ENCODE peak calls at places on chromosome 21, in nine cellular contexts. One of them, this sample, is unnamed. For H3K4me1, the result is how much of the 10 kb centered on the place peaks cover.

GRCh38 chr21:34935452-34935851 is 113.7 kb downstream of the RUNX1 start:
- DNase-seq in GM23338: no peak
- DNase-seq in colonic mucosa: no peak
- DNase-seq in fibroblast of lung: no peak
- DNase-seq in endodermal cell: no peak
- DNase-seq in heart right ventricle: no peak
- DNase-seq in transverse colon: no peak
- DNase-seq in right lobe of liver: no peak
- DNase-seq in uterus: no peak
- DNase-seq in this sample: no peak

GRCh38 chr21:17550671-17551308 is 37.9 kb downstream of the CXADR start:
- DNase-seq in GM23338: no peak
- DNase-seq in fibroblast of lung: peak
- DNase-seq in endodermal cell: no peak
- DNase-seq in colonic mucosa: no peak
- DNase-seq in right lobe of liver: no peak
- DNase-seq in heart right ventricle: no peak
- DNase-seq in transverse colon: no peak
- DNase-seq in uterus: no peak
- DNase-seq in this sample: no peak

GRCh38 chr21:37712204-37712934 is 203.9 kb downstream of the KCNJ6 start:
- DNase-seq in right lobe of liver: peak
- DNase-seq in GM23338: peak
- DNase-seq in endodermal cell: peak
- DNase-seq in colonic mucosa: peak
- DNase-seq in fibroblast of lung: peak
- DNase-seq in uterus: no peak
- DNase-seq in heart right ventricle: peak
- DNase-seq in transverse colon: peak
- DNase-seq in this sample: peak

GRCh38 chr21:35204850-35205564 is 155.9 kb upstream of the RUNX1 start:
- DNase-seq in endodermal cell: peak
- DNase-seq in colonic mucosa: peak
- DNase-seq in right lobe of liver: peak
- DNase-seq in fibroblast of lung: peak
- DNase-seq in transverse colon: peak
- DNase-seq in uterus: peak
- DNase-seq in GM23338: peak
- DNase-seq in heart right ventricle: peak
- DNase-seq in this sample: peak

GRCh38 chr21:41877901-41878830 is 978 bp downstream of the PRDM15 start:
- DNase-seq in fibroblast of lung: peak
- DNase-seq in uterus: peak
- DNase-seq in heart right ventricle: no peak
- DNase-seq in endodermal cell: peak
- DNase-seq in colonic mucosa: peak
- DNase-seq in right lobe of liver: no peak
- DNase-seq in transverse colon: peak
- DNase-seq in GM23338: peak
- DNase-seq in this sample: no peak

GRCh38 chr21:7953058-7953457 is 2568.3 kb upstream of the TPTE start:
- DNase-seq in fibroblast of lung: no peak
- DNase-seq in heart right ventricle: no peak
- DNase-seq in GM23338: no peak
- DNase-seq in colonic mucosa: no peak
- DNase-seq in endodermal cell: no peak
- DNase-seq in transverse colon: no peak
- DNase-seq in uterus: no peak
- DNase-seq in right lobe of liver: no peak
- DNase-seq in this sample: no peak

GRCh38 chr21:41706678-41707077 is 60.2 kb downstream of the RIPK4 start:
- DNase-seq in uterus: no peak
- DNase-seq in endodermal cell: no peak
- DNase-seq in heart right ventricle: no peak
- DNase-seq in GM23338: no peak
- DNase-seq in transverse colon: peak
- DNase-seq in right lobe of liver: no peak
- DNase-seq in fibroblast of lung: peak
- DNase-seq in colonic mucosa: peak
- DNase-seq in this sample: no peak

GRCh38 chr21:42061195-42061865 is 9.8 kb upstream of the UMODL1 start:
- DNase-seq in colonic mucosa: peak
- DNase-seq in heart right ventricle: peak
- DNase-seq in fibroblast of lung: no peak
- DNase-seq in endodermal cell: no peak
- DNase-seq in uterus: no peak
- DNase-seq in right lobe of liver: no peak
- DNase-seq in GM23338: no peak
- DNase-seq in transverse colon: peak
- DNase-seq in this sample: no peak

GRCh38 chr21:15421521-15421920 is 308.3 kb upstream of the USP25 start:
- DNase-seq in transverse colon: no peak
- DNase-seq in colonic mucosa: no peak
- DNase-seq in endodermal cell: no peak
- DNase-seq in heart right ventricle: no peak
- DNase-seq in fibroblast of lung: no peak
- DNase-seq in GM23338: no peak
- DNase-seq in uterus: no peak
- DNase-seq in right lobe of liver: peak
- DNase-seq in this sample: no peak

GRCh38 chr21:23130308-23130707 is 2132.1 kb downstream of the NCAM2 start:
- DNase-seq in uterus: no peak
- DNase-seq in colonic mucosa: no peak
- DNase-seq in endodermal cell: no peak
- DNase-seq in right lobe of liver: no peak
- DNase-seq in heart right ventricle: no peak
- DNase-seq in transverse colon: no peak
- DNase-seq in GM23338: peak
- DNase-seq in fibroblast of lung: no peak
- DNase-seq in this sample: no peak

GRCh38 chr21:41280115-41280919 is 36.3 kb upstream of the FAM3B start:
- DNase-seq in transverse colon: no peak
- DNase-seq in GM23338: no peak
- DNase-seq in heart right ventricle: no peak
- DNase-seq in endodermal cell: no peak
- DNase-seq in uterus: no peak
- DNase-seq in right lobe of liver: no peak
- DNase-seq in fibroblast of lung: peak
- DNase-seq in colonic mucosa: no peak
- DNase-seq in this sample: no peak

GRCh38 chr21:36141513-36141925 is 6.6 kb downstream of the CBR3 start:
- DNase-seq in uterus: peak
- DNase-seq in right lobe of liver: peak
- DNase-seq in colonic mucosa: peak
- DNase-seq in GM23338: peak
- DNase-seq in endodermal cell: peak
- DNase-seq in heart right ventricle: peak
- DNase-seq in fibroblast of lung: peak
- DNase-seq in transverse colon: peak
- DNase-seq in this sample: peak

GRCh38 chr21:31042080-31042464 is 3.8 kb upstream of the KRTAP19-8 start:
- DNase-seq in GM23338: no peak
- DNase-seq in endodermal cell: no peak
- DNase-seq in fibroblast of lung: no peak
- DNase-seq in transverse colon: no peak
- DNase-seq in right lobe of liver: no peak
- DNase-seq in uterus: no peak
- DNase-seq in heart right ventricle: no peak
- DNase-seq in colonic mucosa: no peak
- DNase-seq in this sample: no peak

GRCh38 chr21:38639782-38640750 is 141.8 kb upstream of the ERG start:
- DNase-seq in uterus: no peak
- DNase-seq in colonic mucosa: no peak
- DNase-seq in endodermal cell: no peak
- DNase-seq in heart right ventricle: no peak
- DNase-seq in transverse colon: no peak
- DNase-seq in right lobe of liver: no peak
- DNase-seq in fibroblast of lung: no peak
- DNase-seq in GM23338: no peak
- DNase-seq in this sample: no peak

GRCh38 chr21:35102488-35103407 is 53.6 kb upstream of the RUNX1 start:
- DNase-seq in right lobe of liver: no peak
- DNase-seq in colonic mucosa: peak
- DNase-seq in heart right ventricle: peak
- DNase-seq in uterus: no peak
- DNase-seq in endodermal cell: no peak
- DNase-seq in GM23338: no peak
- DNase-seq in transverse colon: peak
- DNase-seq in fibroblast of lung: peak
- DNase-seq in this sample: no peak

GRCh38 chr21:34845521-34846213 is 176.9 kb downstream of the CLIC6 start:
- DNase-seq in fibroblast of lung: peak
- DNase-seq in transverse colon: peak
- DNase-seq in endodermal cell: peak
- DNase-seq in heart right ventricle: no peak
- DNase-seq in uterus: no peak
- DNase-seq in right lobe of liver: no peak
- DNase-seq in colonic mucosa: peak
- DNase-seq in GM23338: no peak
- DNase-seq in this sample: peak

GRCh38 chr21:35357041-35357780 is 308.1 kb upstream of the RUNX1 start:
- DNase-seq in transverse colon: no peak
- DNase-seq in heart right ventricle: no peak
- DNase-seq in fibroblast of lung: no peak
- DNase-seq in uterus: no peak
- DNase-seq in endodermal cell: no peak
- DNase-seq in GM23338: no peak
- DNase-seq in right lobe of liver: no peak
- DNase-seq in colonic mucosa: no peak
- DNase-seq in this sample: no peak

DNA sequence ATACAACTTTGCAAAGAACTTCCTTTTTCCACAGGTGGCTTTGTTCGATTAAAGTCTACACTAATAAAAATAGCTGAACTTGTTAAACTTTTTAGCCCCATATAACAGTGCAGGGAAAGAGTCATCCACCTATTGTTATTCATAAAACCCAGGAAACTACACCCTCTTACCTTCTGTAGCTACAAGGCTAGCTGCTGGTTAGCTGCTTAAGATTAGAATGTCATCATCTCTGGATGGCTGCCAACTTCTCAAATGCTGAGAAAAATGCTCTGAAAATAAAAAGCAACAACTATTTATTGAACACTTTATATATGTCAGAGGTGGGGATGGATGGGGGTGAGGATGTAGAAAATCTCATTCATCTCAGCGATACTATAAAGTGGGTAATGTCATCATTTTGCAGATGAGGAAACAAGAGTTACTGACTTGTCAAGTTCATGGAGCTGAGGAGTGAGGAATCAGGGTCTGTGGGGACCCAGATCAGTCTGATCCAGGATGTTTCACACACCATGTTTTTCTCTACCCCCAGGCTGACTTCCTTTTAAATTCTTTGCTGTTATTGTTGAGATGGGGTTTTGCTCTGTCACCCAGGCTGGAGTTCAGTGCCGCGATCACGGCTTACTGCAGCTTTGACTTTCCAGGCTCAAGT is 17.1 kb downstream of the ATP5PF start:
- DNase-seq in transverse colon: no peak
- DNase-seq in right lobe of liver: no peak
- DNase-seq in uterus: no peak
- DNase-seq in endodermal cell: no peak
- DNase-seq in heart right ventricle: peak
- DNase-seq in GM23338: peak
- DNase-seq in fibroblast of lung: peak
- DNase-seq in colonic mucosa: no peak
- DNase-seq in this sample: no peak
- H3K27ac ChIP-seq in transverse colon: no peak
- H3K27ac ChIP-seq in right lobe of liver: no peak
- H3K27ac ChIP-seq in uterus: no peak
- H3K27ac ChIP-seq in endodermal cell: no peak
- H3K27ac ChIP-seq in heart right ventricle: peak
- H3K27ac ChIP-seq in GM23338: peak
- H3K27ac ChIP-seq in fibroblast of lung: no peak
- H3K27ac ChIP-seq in colonic mucosa: no peak
- H3K27ac ChIP-seq in this sample: no peak

GRCh38 chr21:29148535-29148934 is 18.1 kb downstream of the MAP3K7CL start:
- DNase-seq in right lobe of liver: no peak
- DNase-seq in transverse colon: no peak
- DNase-seq in heart right ventricle: peak
- DNase-seq in fibroblast of lung: peak
- DNase-seq in uterus: no peak
- DNase-seq in GM23338: no peak
- DNase-seq in colonic mucosa: no peak
- DNase-seq in endodermal cell: no peak
- DNase-seq in this sample: peak
- H3K4me1 ChIP-seq in right lobe of liver: under half
- H3K4me1 ChIP-seq in transverse colon: under half
- H3K4me1 ChIP-seq in heart right ventricle: under half
- H3K4me1 ChIP-seq in fibroblast of lung: under half
- H3K4me1 ChIP-seq in uterus: under half
- H3K4me1 ChIP-seq in GM23338: under half
- H3K4me1 ChIP-seq in colonic mucosa: under half
- H3K4me1 ChIP-seq in endodermal cell: under half
- H3K4me1 ChIP-seq in this sample: under half

GRCh38 chr21:45543710-45544448 is 1.6 kb upstream of the SLC19A1 start:
- DNase-seq in GM23338: no peak
- DNase-seq in heart right ventricle: peak
- DNase-seq in colonic mucosa: peak
- DNase-seq in endodermal cell: peak
- DNase-seq in fibroblast of lung: no peak
- DNase-seq in transverse colon: no peak
- DNase-seq in right lobe of liver: peak
- DNase-seq in uterus: no peak
- DNase-seq in this sample: no peak

GRCh38 chr21:45541221-45542039 is 810 bp downstream of the SLC19A1 start:
- DNase-seq in uterus: peak
- DNase-seq in fibroblast of lung: peak
- DNase-seq in GM23338: peak
- DNase-seq in right lobe of liver: peak
- DNase-seq in colonic mucosa: peak
- DNase-seq in heart right ventricle: peak
- DNase-seq in endodermal cell: peak
- DNase-seq in transverse colon: peak
- DNase-seq in this sample: peak

GRCh38 chr21:45543371-45543709 is 1.1 kb upstream of the SLC19A1 start:
- DNase-seq in endodermal cell: peak
- DNase-seq in transverse colon: no peak
- DNase-seq in heart right ventricle: peak
- DNase-seq in colonic mucosa: no peak
- DNase-seq in uterus: peak
- DNase-seq in right lobe of liver: peak
- DNase-seq in fibroblast of lung: no peak
- DNase-seq in GM23338: no peak
- DNase-seq in this sample: no peak

GRCh38 chr21:45542242-45542666 is at the start of gene SLC19A1:
- DNase-seq in right lobe of liver: peak
- DNase-seq in colonic mucosa: peak
- DNase-seq in heart right ventricle: peak
- DNase-seq in endodermal cell: peak
- DNase-seq in uterus: peak
- DNase-seq in fibroblast of lung: peak
- DNase-seq in GM23338: peak
- DNase-seq in transverse colon: peak
- DNase-seq in this sample: peak

GRCh38 chr21:45542667-45543370 is 579 bp upstream of the SLC19A1 start:
- DNase-seq in right lobe of liver: peak
- DNase-seq in GM23338: peak
- DNase-seq in heart right ventricle: peak
- DNase-seq in fibroblast of lung: no peak
- DNase-seq in uterus: peak
- DNase-seq in endodermal cell: peak
- DNase-seq in colonic mucosa: peak
- DNase-seq in transverse colon: no peak
- DNase-seq in this sample: no peak
- H3K27ac ChIP-seq in right lobe of liver: peak
- H3K27ac ChIP-seq in GM23338: no peak
- H3K27ac ChIP-seq in heart right ventricle: peak
- H3K27ac ChIP-seq in fibroblast of lung: no peak
- H3K27ac ChIP-seq in uterus: peak
- H3K27ac ChIP-seq in endodermal cell: no peak
- H3K27ac ChIP-seq in colonic mucosa: no peak
- H3K27ac ChIP-seq in transverse colon: peak
- H3K27ac ChIP-seq in this sample: peak

GRCh38 chr21:45410865-45411809 is 6.2 kb downstream of the COL18A1 start:
- DNase-seq in fibroblast of lung: no peak
- DNase-seq in colonic mucosa: no peak
- DNase-seq in heart right ventricle: peak
- DNase-seq in right lobe of liver: peak
- DNase-seq in transverse colon: no peak
- DNase-seq in uterus: no peak
- DNase-seq in GM23338: no peak
- DNase-seq in endodermal cell: peak
- DNase-seq in this sample: no peak
- H3K4me1 ChIP-seq in fibroblast of lung: under half
- H3K4me1 ChIP-seq in colonic mucosa: under half
- H3K4me1 ChIP-seq in heart right ventricle: under half
- H3K4me1 ChIP-seq in right lobe of liver: under half
- H3K4me1 ChIP-seq in transverse colon: under half
- H3K4me1 ChIP-seq in uterus: under half
- H3K4me1 ChIP-seq in GM23338: half or more
- H3K4me1 ChIP-seq in endodermal cell: under half
- H3K4me1 ChIP-seq in this sample: under half